ENCODE peak calls at places on chromosomes 16 and 17, in ten cellular contexts. One of them, this sample, is unnamed. For H3K4me1 and H3K36me3, the result is how much of the 10 kb centered on the place peaks cover.

GRCh38 chr17:3974138-3974687 is 10.0 kb upstream of the ATP2A3 start:
- DNase-seq in HepG2: no peak
- DNase-seq in H1: no peak
- DNase-seq in stomach: no peak
- DNase-seq in transverse colon: no peak
- DNase-seq in tibial nerve: no peak
- DNase-seq in K562: peak
- DNase-seq in upper lobe of left lung: no peak
- DNase-seq in ovary: no peak
- DNase-seq in esophagus muscularis mucosa: no peak
- DNase-seq in this sample: peak

GRCh38 chr17:32964541-32964940 is 27.1 kb upstream of the SPACA3 start:
- DNase-seq in HepG2: no peak
- DNase-seq in H1: no peak
- DNase-seq in stomach: no peak
- DNase-seq in transverse colon: no peak
- DNase-seq in tibial nerve: no peak
- DNase-seq in K562: no peak
- DNase-seq in upper lobe of left lung: no peak
- DNase-seq in ovary: no peak
- DNase-seq in esophagus muscularis mucosa: no peak
- DNase-seq in this sample: no peak

GRCh38 chr17:71438631-71439146 is 682.1 kb upstream of the SOX9 start:
- DNase-seq in HepG2: peak
- DNase-seq in H1: no peak
- DNase-seq in stomach: no peak
- DNase-seq in transverse colon: no peak
- DNase-seq in tibial nerve: no peak
- DNase-seq in K562: no peak
- DNase-seq in upper lobe of left lung: peak
- DNase-seq in ovary: no peak
- DNase-seq in esophagus muscularis mucosa: no peak
- DNase-seq in this sample: no peak

GRCh38 chr17:50691550-50692447 is 15.9 kb downstream of the ANKRD40 start:
- DNase-seq in HepG2: peak
- DNase-seq in H1: no peak
- DNase-seq in stomach: peak
- DNase-seq in transverse colon: peak
- DNase-seq in tibial nerve: no peak
- DNase-seq in K562: no peak
- DNase-seq in upper lobe of left lung: peak
- DNase-seq in ovary: no peak
- DNase-seq in esophagus muscularis mucosa: no peak
- DNase-seq in this sample: no peak

GRCh38 chr17:4897785-4898184 is 1.6 kb upstream of the C17orf107 start:
- DNase-seq in HepG2: no peak
- DNase-seq in H1: no peak
- DNase-seq in stomach: no peak
- DNase-seq in transverse colon: no peak
- DNase-seq in tibial nerve: no peak
- DNase-seq in K562: no peak
- DNase-seq in upper lobe of left lung: no peak
- DNase-seq in ovary: no peak
- DNase-seq in esophagus muscularis mucosa: no peak
- DNase-seq in this sample: no peak

GRCh38 chr17:27663862-27664605 is 33.0 kb downstream of the LGALS9 start:
- DNase-seq in HepG2: no peak
- DNase-seq in H1: no peak
- DNase-seq in stomach: no peak
- DNase-seq in transverse colon: no peak
- DNase-seq in tibial nerve: no peak
- DNase-seq in K562: no peak
- DNase-seq in upper lobe of left lung: no peak
- DNase-seq in ovary: no peak
- DNase-seq in esophagus muscularis mucosa: no peak
- DNase-seq in this sample: no peak

GRCh38 chr17:77441130-77441920 is 300.6 kb downstream of the SEC14L1 start:
- DNase-seq in HepG2: no peak
- DNase-seq in H1: no peak
- DNase-seq in stomach: no peak
- DNase-seq in transverse colon: peak
- DNase-seq in tibial nerve: no peak
- DNase-seq in K562: no peak
- DNase-seq in upper lobe of left lung: no peak
- DNase-seq in ovary: no peak
- DNase-seq in esophagus muscularis mucosa: no peak
- DNase-seq in this sample: no peak

GRCh38 chr17:8038954-8039610 is at the start of gene ALOX15B:
- DNase-seq in HepG2: no peak
- DNase-seq in H1: no peak
- DNase-seq in stomach: peak
- DNase-seq in transverse colon: peak
- DNase-seq in tibial nerve: no peak
- DNase-seq in K562: no peak
- DNase-seq in upper lobe of left lung: peak
- DNase-seq in ovary: no peak
- DNase-seq in esophagus muscularis mucosa: no peak
- DNase-seq in this sample: no peak

GRCh38 chr16:2898831-2899563 is 12.7 kb upstream of the FLYWCH1 start:
- DNase-seq in HepG2: peak
- DNase-seq in H1: no peak
- DNase-seq in stomach: no peak
- DNase-seq in transverse colon: no peak
- DNase-seq in tibial nerve: no peak
- DNase-seq in K562: no peak
- DNase-seq in upper lobe of left lung: no peak
- DNase-seq in ovary: no peak
- DNase-seq in esophagus muscularis mucosa: no peak
- DNase-seq in this sample: no peak

GRCh38 chr17:4483012-4483840 is 15.5 kb upstream of the SPNS2 start:
- DNase-seq in HepG2: no peak
- DNase-seq in H1: no peak
- DNase-seq in stomach: peak
- DNase-seq in transverse colon: peak
- DNase-seq in tibial nerve: no peak
- DNase-seq in K562: no peak
- DNase-seq in upper lobe of left lung: peak
- DNase-seq in ovary: no peak
- DNase-seq in esophagus muscularis mucosa: no peak
- DNase-seq in this sample: no peak

GRCh38 chr16:12296991-12297390 is 320.5 kb downstream of the SNX29 start:
- DNase-seq in HepG2: no peak
- DNase-seq in H1: no peak
- DNase-seq in stomach: no peak
- DNase-seq in transverse colon: no peak
- DNase-seq in tibial nerve: no peak
- DNase-seq in K562: no peak
- DNase-seq in upper lobe of left lung: no peak
- DNase-seq in ovary: no peak
- DNase-seq in esophagus muscularis mucosa: no peak
- DNase-seq in this sample: no peak

GRCh38 chr17:31549525-31550388 is 158.3 kb downstream of the RAB11FIP4 start:
- DNase-seq in HepG2: peak
- DNase-seq in H1: peak
- DNase-seq in stomach: peak
- DNase-seq in transverse colon: peak
- DNase-seq in tibial nerve: peak
- DNase-seq in K562: peak
- DNase-seq in upper lobe of left lung: peak
- DNase-seq in ovary: peak
- DNase-seq in esophagus muscularis mucosa: peak
- DNase-seq in this sample: peak

GRCh38 chr17:28579526-28579925 is 2.8 kb upstream of the ALDOC start:
- DNase-seq in HepG2: no peak
- DNase-seq in H1: no peak
- DNase-seq in stomach: no peak
- DNase-seq in transverse colon: no peak
- DNase-seq in tibial nerve: no peak
- DNase-seq in K562: no peak
- DNase-seq in upper lobe of left lung: no peak
- DNase-seq in ovary: no peak
- DNase-seq in esophagus muscularis mucosa: no peak
- DNase-seq in this sample: no peak

GRCh38 chr17:27339836-27340550 is 46.1 kb downstream of the WSB1 start:
- DNase-seq in HepG2: peak
- DNase-seq in H1: no peak
- DNase-seq in stomach: no peak
- DNase-seq in transverse colon: no peak
- DNase-seq in tibial nerve: no peak
- DNase-seq in K562: peak
- DNase-seq in upper lobe of left lung: no peak
- DNase-seq in ovary: no peak
- DNase-seq in esophagus muscularis mucosa: no peak
- DNase-seq in this sample: no peak

GRCh38 chr17:17508641-17509591 is 12.7 kb upstream of the RASD1 start:
- DNase-seq in HepG2: no peak
- DNase-seq in H1: no peak
- DNase-seq in stomach: no peak
- DNase-seq in transverse colon: no peak
- DNase-seq in tibial nerve: no peak
- DNase-seq in K562: peak
- DNase-seq in upper lobe of left lung: no peak
- DNase-seq in ovary: no peak
- DNase-seq in esophagus muscularis mucosa: no peak
- DNase-seq in this sample: no peak

DNA sequence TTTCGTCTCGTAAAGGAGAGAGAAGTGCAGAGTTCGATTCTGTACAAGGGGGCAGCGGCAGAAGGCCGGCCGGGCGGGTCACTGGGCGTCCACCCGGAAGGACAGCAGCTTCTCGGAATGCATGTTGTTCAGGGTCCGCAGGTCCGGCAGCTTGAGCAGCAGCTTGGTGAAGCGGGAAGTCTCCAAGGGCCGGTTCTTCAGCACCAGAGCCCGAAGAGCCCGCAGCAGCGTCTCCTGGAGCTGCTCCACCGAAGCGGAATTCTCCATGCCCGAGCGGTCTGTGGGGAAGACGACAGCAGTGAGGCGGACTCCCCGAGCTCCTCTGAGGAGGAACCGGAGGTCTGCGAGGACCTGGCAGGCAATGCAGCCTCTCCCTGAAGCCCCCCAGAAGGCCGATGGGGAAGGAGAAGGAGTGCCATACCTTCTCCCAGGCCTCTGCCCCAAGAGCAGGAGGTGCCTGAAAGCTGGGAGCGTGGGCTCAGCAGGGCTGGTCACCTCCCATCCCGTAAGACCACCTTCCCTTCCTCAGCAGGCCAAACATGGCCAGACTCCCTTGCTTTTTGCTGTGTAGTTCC is 7.3 kb downstream of the NR1D1 start:
- DNase-seq in HepG2: no peak
- DNase-seq in H1: no peak
- DNase-seq in stomach: no peak
- DNase-seq in transverse colon: no peak
- DNase-seq in tibial nerve: no peak
- DNase-seq in K562: no peak
- DNase-seq in upper lobe of left lung: no peak
- DNase-seq in ovary: peak
- DNase-seq in esophagus muscularis mucosa: no peak
- DNase-seq in this sample: no peak
- H3K4me1 ChIP-seq in HepG2: under half
- H3K4me1 ChIP-seq in H1: under half
- H3K4me1 ChIP-seq in stomach: half or more
- H3K4me1 ChIP-seq in transverse colon: half or more
- H3K4me1 ChIP-seq in tibial nerve: under half
- H3K4me1 ChIP-seq in K562: under half
- H3K4me1 ChIP-seq in upper lobe of left lung: half or more
- H3K4me1 ChIP-seq in ovary: under half
- H3K4me1 ChIP-seq in esophagus muscularis mucosa: half or more
- H3K4me1 ChIP-seq in this sample: half or more

GRCh38 chr17:35073183-35073790 is 9.8 kb upstream of the RFFL start:
- DNase-seq in HepG2: no peak
- DNase-seq in H1: no peak
- DNase-seq in stomach: no peak
- DNase-seq in transverse colon: no peak
- DNase-seq in tibial nerve: no peak
- DNase-seq in K562: no peak
- DNase-seq in upper lobe of left lung: no peak
- DNase-seq in ovary: no peak
- DNase-seq in esophagus muscularis mucosa: no peak
- DNase-seq in this sample: no peak
- TF ChIP-seq EP300 in HepG2: no peak
- TF ChIP-seq EP300 in H1: no peak
- TF ChIP-seq EP300 in stomach: no peak
- TF ChIP-seq EP300 in transverse colon: no peak
- TF ChIP-seq EP300 in tibial nerve: no peak
- TF ChIP-seq EP300 in K562: no peak
- TF ChIP-seq EP300 in upper lobe of left lung: no peak
- TF ChIP-seq EP300 in ovary: no peak
- TF ChIP-seq EP300 in esophagus muscularis mucosa: no peak
- TF ChIP-seq EP300 in this sample: no peak

DNA sequence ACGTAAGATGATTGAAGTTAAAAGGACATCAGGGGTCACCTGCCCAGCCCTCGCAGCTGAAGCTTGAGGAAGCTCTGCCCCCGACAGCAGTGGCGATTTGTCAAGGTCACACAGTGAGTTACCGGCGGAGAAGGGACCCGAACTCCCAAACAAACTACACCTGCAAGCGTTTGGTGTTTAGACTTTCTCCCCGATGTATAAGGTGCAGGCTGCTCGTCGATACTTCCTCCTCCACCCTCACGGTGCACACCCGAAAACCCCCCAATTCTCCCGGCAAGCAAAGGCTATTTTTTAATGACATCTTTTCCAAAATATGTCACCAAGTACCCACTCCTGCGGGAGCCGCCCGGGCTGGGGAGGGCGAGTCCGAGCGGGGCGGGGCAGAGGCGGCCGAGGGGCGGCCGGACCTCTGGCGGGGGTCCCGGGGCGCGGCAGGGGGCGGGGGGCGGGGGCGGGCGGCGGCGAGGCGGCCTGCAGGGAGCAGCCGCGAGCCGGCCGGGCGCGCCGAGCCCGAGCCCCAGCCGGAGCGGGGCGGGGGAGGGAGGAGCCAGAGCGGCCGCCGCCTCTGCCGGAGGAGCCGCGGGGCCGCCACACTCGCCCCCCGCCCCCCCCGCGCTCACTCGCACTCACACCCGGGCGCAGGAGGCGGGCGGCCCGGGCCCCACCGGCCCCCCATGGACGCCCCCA is at the start of gene THRA:
- DNase-seq in HepG2: no peak
- DNase-seq in H1: no peak
- DNase-seq in stomach: peak
- DNase-seq in transverse colon: peak
- DNase-seq in tibial nerve: peak
- DNase-seq in K562: peak
- DNase-seq in upper lobe of left lung: peak
- DNase-seq in ovary: peak
- DNase-seq in esophagus muscularis mucosa: peak
- DNase-seq in this sample: no peak
- H3K36me3 ChIP-seq in HepG2: under half
- H3K36me3 ChIP-seq in H1: under half
- H3K36me3 ChIP-seq in stomach: under half
- H3K36me3 ChIP-seq in transverse colon: under half
- H3K36me3 ChIP-seq in tibial nerve: under half
- H3K36me3 ChIP-seq in K562: under half
- H3K36me3 ChIP-seq in upper lobe of left lung: under half
- H3K36me3 ChIP-seq in ovary: under half
- H3K36me3 ChIP-seq in esophagus muscularis mucosa: under half
- H3K36me3 ChIP-seq in this sample: under half

DNA sequence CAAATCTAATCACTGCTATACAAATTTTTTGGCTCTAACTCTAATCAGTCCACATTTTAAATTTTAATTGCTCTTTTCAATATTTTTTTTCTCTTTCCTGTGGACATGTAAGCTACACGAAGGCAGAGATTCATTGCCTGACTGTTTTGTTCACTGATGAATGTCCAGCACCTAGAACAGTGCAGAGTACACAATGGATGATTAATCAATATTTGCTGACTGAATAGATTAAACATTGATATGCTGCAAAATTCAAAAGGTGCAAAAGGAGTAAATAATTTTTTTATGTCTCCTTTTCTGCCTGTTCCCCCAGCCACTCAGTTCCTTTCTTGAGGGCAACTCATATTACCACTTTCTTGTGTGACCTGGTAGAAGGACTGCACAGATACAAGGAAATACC is 32.8 kb downstream of the SCNN1B start:
- DNase-seq in HepG2: no peak
- DNase-seq in H1: no peak
- DNase-seq in stomach: no peak
- DNase-seq in transverse colon: no peak
- DNase-seq in tibial nerve: no peak
- DNase-seq in K562: no peak
- DNase-seq in upper lobe of left lung: no peak
- DNase-seq in ovary: no peak
- DNase-seq in esophagus muscularis mucosa: no peak
- DNase-seq in this sample: no peak
- H3K4me1 ChIP-seq in HepG2: under half
- H3K4me1 ChIP-seq in H1: under half
- H3K4me1 ChIP-seq in stomach: under half
- H3K4me1 ChIP-seq in transverse colon: under half
- H3K4me1 ChIP-seq in tibial nerve: under half
- H3K4me1 ChIP-seq in K562: under half
- H3K4me1 ChIP-seq in upper lobe of left lung: under half
- H3K4me1 ChIP-seq in ovary: under half
- H3K4me1 ChIP-seq in esophagus muscularis mucosa: under half
- H3K4me1 ChIP-seq in this sample: under half